ENCODE peak calls at places on chromosomes 6 and 20, in seven cellular contexts. P, S, A, U, B, X and G are unnamed samples.

GRCh38 chr6:65711531-65711930 is 4.5 kb upstream of the EYS start:
- DNase-seq in P (no peak), S (no peak), A (no peak), U (no peak), B (no peak), X (no peak), G (no peak)

GRCh38 chr6:77462359-77463307 is 658 bp downstream of the HTR1B start:
- DNase-seq in P (no peak), S (no peak), A (no peak), U (no peak), B (no peak), X (no peak), G (no peak)

GRCh38 chr6:25404693-25405169 is 125.6 kb downstream of the CARMIL1 start:
- DNase-seq in P (no peak), S (peak), A (no peak), U (no peak), B (peak), X (no peak), G (no peak)

GRCh38 chr6:25112207-25112874 is 166.8 kb upstream of the CARMIL1 start:
- DNase-seq in P (no peak), S (no peak), A (no peak), U (no peak), B (no peak), X (no peak), G (no peak)

GRCh38 chr6:109372070-109372585 is 10.1 kb downstream of the CD164 start:
- DNase-seq in P (no peak), S (no peak), A (no peak), U (no peak), B (no peak), X (no peak), G (no peak)

GRCh38 chr6:21773199-21773974 is 179.8 kb downstream of the SOX4 start:
- DNase-seq in P (no peak), S (no peak), A (no peak), U (no peak), B (no peak), X (no peak), G (no peak)

GRCh38 chr6:157625111-157625510 is 197.9 kb upstream of the SNX9 start:
- DNase-seq in P (no peak), S (no peak), A (no peak), U (no peak), B (no peak), X (no peak), G (no peak)

GRCh38 chr20:5187122-5187521 is 60.3 kb downstream of the CDS2 start:
- DNase-seq in P (no peak), S (no peak), A (no peak), U (no peak), B (no peak), X (no peak), G (no peak)

GRCh38 chr6:137799950-137800568 is 67.0 kb upstream of the TNFAIP3 start:
- DNase-seq in P (peak), S (peak), A (peak), U (no peak), B (no peak), X (no peak), G (no peak)

GRCh38 chr20:909641-910040 is 6.5 kb downstream of the ANGPT4 start:
- DNase-seq in P (no peak), S (no peak), A (no peak), U (no peak), B (no peak), X (no peak), G (no peak)

GRCh38 chr6:89471287-89471867 is 38.4 kb downstream of the ANKRD6 start:
- DNase-seq in P (peak), S (no peak), A (no peak), U (no peak), B (no peak), X (no peak), G (no peak)

GRCh38 chr20:38426006-38426405 is 9.1 kb downstream of the SNHG17 start:
- DNase-seq in P (peak), S (no peak), A (no peak), U (no peak), B (no peak), X (no peak), G (peak)

GRCh38 chr20:20096421-20096820 is 44.1 kb downstream of the CFAP61 start:
- DNase-seq in P (no peak), S (no peak), A (no peak), U (no peak), B (no peak), X (no peak), G (no peak)

GRCh38 chr20:50111120-50111828 is 1.7 kb downstream of the UBE2V1 start:
- DNase-seq in P (peak), S (peak), A (no peak), U (peak), B (no peak), X (no peak), G (no peak)